ENCODE peak calls at places on chromosomes 16 and 17, in four cellular contexts. P is GM12878, E is K562, J is HepG2. C is an unnamed sample.

GRCh38 chr16:1308036-1308976 is 1.1 kb upstream of the UBE2I start:
- DNase-seq in P (no peak), E (peak; percentile 93), J (peak; percentile 52), C (no peak)

GRCh38 chr17:44112284-44113280 is 10.9 kb downstream of the HDAC5 start:
- DNase-seq in P (no peak), E (no peak), J (peak; percentile 60), C (no peak)

GRCh38 chr16:49500211-49500610 is 126.6 kb downstream of the C16orf78 start:
- DNase-seq in P (no peak), E (no peak), J (no peak), C (no peak)

GRCh38 chr16:57192720-57193486 is 6.8 kb downstream of the RSPRY1 start:
- DNase-seq in P (no peak), E (no peak), J (peak; percentile 21), C (no peak)

GRCh38 chr16:3377917-3378316 is 22.2 kb downstream of the OR2C1 start:
- DNase-seq in P (no peak), E (no peak), J (peak; percentile 72), C (no peak)

GRCh38 chr16:28538733-28539596 is at the start of gene NUPR1:
- DNase-seq in P (no peak), E (no peak), J (peak; percentile 89), C (peak; percentile 23)

GRCh38 chr17:81863123-81863675 is 2.9 kb upstream of the P4HB start:
- DNase-seq in P (no peak), E (no peak), J (no peak), C (no peak)

GRCh38 chr17:82718986-82719685 is 2.6 kb downstream of the FN3KRP start:
- DNase-seq in P (no peak), E (no peak), J (no peak), C (no peak)

GRCh38 chr16:53893731-53894435 is 189.9 kb downstream of the FTO start:
- DNase-seq in P (no peak), E (no peak), J (no peak), C (peak; percentile 14)

GRCh38 chr17:29195465-29196081 is 15.4 kb upstream of the MYO18A start:
- DNase-seq in P (no peak), E (no peak), J (no peak), C (no peak)

GRCh38 chr17:49703557-49704277 is 4.0 kb downstream of the SLC35B1 start:
- DNase-seq in P (no peak), E (no peak), J (peak; percentile 90), C (peak; percentile 48)

GRCh38 chr16:57957396-57958392 is 13.2 kb downstream of the CNGB1 start:
- DNase-seq in P (no peak), E (peak; percentile 47), J (no peak), C (no peak)

GRCh38 chr17:49353607-49354006 is 8.4 kb downstream of the ZNF652 start:
- DNase-seq in P (no peak), E (no peak), J (no peak), C (no peak)

GRCh38 chr17:2598166-2598565 is 4.7 kb downstream of the PAFAH1B1 start:
- DNase-seq in P (no peak), E (no peak), J (no peak), C (no peak)
- TF ChIP-seq SP1 in P (no peak), E (no peak), J (no peak), C (no peak)

DNA sequence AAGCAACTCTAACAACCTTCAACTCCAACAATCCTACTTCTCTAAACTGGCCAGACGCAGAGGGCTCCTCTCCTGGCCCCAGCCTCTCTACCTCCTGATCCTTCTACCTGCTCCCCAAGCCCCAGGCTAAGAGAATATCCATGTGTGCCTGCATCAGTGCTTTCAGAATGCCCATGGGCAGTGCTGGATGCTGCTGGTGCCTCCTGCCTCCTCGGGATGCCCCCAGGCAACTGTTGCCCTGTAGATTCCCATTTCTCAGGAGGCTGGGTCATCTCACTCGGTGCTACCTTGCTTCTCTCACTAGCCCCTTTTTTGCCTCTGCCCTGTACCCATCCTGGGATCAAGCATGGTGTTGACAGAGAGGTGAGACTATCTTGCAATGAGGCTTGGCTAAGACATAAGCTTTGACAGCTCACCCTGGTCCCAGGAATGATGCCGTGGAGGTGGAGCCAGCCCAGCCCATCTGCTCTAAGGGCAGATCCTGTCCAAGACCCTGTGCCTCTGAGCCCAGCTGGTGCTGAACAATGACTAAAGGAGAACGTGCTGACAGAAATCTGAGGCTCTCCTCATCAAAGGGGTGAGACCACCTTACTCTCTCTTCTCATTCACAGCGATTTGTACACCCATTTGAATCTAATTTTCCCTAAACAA is 19.4 kb upstream of the SUPT4H1 start:
- DNase-seq in P (no peak), E (no peak), J (no peak), C (no peak)
- TF ChIP-seq BHLHE40 in P (no peak), E (no peak), J (no peak), C (no peak)

DNA sequence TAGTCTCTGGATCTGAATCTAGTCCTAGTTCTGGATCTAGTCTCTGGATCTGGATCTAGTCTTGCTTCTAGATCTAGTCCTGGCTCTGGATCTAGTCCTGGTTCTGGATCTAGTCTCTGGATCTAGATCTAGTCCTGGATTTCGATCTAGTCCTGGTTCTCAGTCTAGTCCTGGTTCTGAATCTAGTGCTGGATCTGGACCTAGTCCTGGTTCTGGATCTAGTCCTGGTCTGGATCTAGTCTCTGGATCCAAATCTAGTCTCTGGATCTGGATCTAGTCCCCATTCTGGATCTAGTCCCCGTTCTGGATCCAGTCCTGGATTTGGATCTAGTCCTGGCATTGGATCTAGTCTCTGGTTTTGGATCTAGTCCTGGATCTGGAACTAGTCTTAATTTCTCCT is 29.9 kb upstream of the VAT1L start:
- DNase-seq in P (no peak), E (no peak), J (no peak), C (no peak)
- TF ChIP-seq FOXK2 in P (no peak), E (no peak), J (no peak), C (no peak)

DNA sequence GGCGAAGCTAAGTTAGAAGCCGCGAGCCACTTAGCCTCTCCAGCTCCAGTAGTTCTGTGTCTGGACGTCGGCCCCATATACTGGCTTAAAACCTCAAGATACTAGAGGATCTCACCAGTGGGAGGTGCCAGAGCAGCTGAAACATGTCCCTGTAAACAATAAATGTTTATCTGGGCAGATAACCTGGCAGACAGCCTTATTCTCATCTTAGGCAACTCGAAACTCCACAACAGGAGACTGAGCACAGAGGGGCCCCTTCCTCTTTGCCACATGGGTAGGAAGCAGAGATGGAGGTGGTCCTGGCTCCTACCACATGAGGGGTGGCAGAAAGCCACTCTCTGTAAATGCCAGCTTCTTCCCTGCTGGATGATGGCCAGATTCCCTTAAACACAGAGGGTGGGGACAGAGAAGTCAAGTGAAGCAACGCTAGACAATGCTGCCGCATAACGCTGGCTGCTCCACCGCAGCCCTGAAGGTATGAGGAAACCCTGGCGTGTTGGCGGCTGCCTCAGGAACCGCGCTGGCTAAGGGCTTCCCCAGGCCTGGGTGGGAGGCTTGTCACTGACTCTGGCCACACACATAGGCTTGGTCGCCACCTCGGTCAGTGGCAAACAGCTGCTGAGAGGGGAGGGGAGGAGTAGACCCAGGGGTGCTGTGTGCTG is 67.9 kb downstream of the HIC1 start:
- DNase-seq in P (no peak), E (no peak), J (no peak), C (no peak)
- TF ChIP-seq SP1 in P (no peak), E (no peak), J (no peak), C (no peak)

DNA sequence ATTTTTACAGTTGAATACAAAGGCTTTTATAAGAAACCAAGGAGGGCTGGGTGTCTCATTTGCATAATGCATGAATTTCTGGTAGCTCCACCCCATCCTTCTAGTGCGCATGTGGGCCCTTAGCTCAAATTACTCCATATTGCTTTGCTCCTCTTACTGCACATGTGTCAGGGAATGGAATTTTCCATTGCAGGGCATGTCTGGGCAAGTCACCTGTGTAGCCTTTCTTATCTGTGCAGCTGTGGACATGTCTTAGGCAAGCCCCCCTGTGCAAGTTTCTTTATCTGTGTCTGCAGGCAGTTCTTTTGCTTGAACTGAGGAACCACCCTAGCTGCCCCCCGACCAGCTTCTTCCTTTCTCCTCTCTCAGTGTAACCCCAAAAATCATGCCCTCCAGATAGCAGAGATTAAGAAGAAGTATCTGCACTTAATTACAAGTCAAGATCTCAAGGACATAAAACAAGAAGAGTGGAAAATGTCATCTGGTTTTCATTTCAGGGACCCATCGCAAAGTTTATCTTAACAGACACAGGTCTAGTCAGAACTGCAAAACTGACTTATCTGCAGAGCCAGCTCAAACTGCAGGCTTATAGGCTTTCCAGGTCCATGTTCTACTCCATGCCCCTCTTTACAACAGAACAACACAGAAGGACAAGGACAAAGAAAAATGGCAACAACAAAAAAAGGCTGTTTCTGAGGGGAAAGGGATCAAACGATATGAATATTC is 137.9 kb upstream of the HS3ST4 start:
- DNase-seq in P (no peak), E (peak; percentile 53), J (no peak), C (no peak)
- TF ChIP-seq BHLHE40 in P (no peak), E (peak; percentile 58), J (no peak), C (no peak)